ENCODE peak calls at places on chromosomes 2 and 18, in nine cellular contexts. F is Peyer's patch, G is ovary, Z is esophagus squamous epithelium, Y is stomach, I is IMR-90, O is adrenal gland, K is HCT116, B is body of pancreas. Q is an unnamed sample.

GRCh38 chr2:215528555-215528954 is 92.7 kb upstream of the FN1 start:
- DNase-seq in F (no peak), G (no peak), Z (no peak), Y (no peak), I (peak), O (no peak), K (no peak), B (no peak), Q (no peak)

GRCh38 chr2:226426292-226426736 is 373.3 kb downstream of the IRS1 start:
- DNase-seq in F (no peak), G (no peak), Z (no peak), Y (no peak), I (peak), O (no peak), K (no peak), B (no peak), Q (no peak)

GRCh38 chr2:15506231-15506819 is 54.8 kb downstream of the NBAS start:
- DNase-seq in F (no peak), G (no peak), Z (no peak), Y (no peak), I (peak), O (no peak), K (no peak), B (no peak), Q (no peak)

GRCh38 chr18:7369006-7369405 is 138.1 kb downstream of the LRRC30 start:
- DNase-seq in F (no peak), G (no peak), Z (no peak), Y (no peak), I (no peak), O (no peak), K (no peak), B (no peak), Q (no peak)

GRCh38 chr2:68775272-68775847 is 40.7 kb downstream of the ARHGAP25 start:
- DNase-seq in F (no peak), G (no peak), Z (no peak), Y (no peak), I (no peak), O (no peak), K (no peak), B (no peak), Q (no peak)

GRCh38 chr2:241224851-241225438 is 36.5 kb downstream of the ANO7 start:
- DNase-seq in F (no peak), G (peak), Z (no peak), Y (no peak), I (no peak), O (no peak), K (no peak), B (no peak), Q (no peak)

GRCh38 chr2:19630921-19631320 is 270.9 kb downstream of the TTC32 start:
- DNase-seq in F (no peak), G (no peak), Z (no peak), Y (no peak), I (no peak), O (no peak), K (no peak), B (no peak), Q (no peak)

GRCh38 chr2:36373149-36373880 is 17.7 kb downstream of the CRIM1 start:
- DNase-seq in F (no peak), G (no peak), Z (no peak), Y (no peak), I (peak), O (no peak), K (no peak), B (no peak), Q (peak)

GRCh38 chr2:60735496-60736250 is 20.4 kb upstream of the PAPOLG start:
- DNase-seq in F (no peak), G (no peak), Z (no peak), Y (no peak), I (no peak), O (no peak), K (no peak), B (peak), Q (no peak)

GRCh38 chr2:69469784-69470183 is 32.5 kb upstream of the NFU1 start:
- DNase-seq in F (no peak), G (no peak), Z (no peak), Y (no peak), I (peak), O (no peak), K (no peak), B (no peak), Q (no peak)

GRCh38 chr18:28831476-28831875 is 654.5 kb upstream of the CDH2 start:
- DNase-seq in F (no peak), G (no peak), Z (no peak), Y (no peak), I (peak), O (no peak), K (no peak), B (no peak), Q (no peak)

GRCh38 chr18:79070486-79070885 is 1.3 kb downstream of the ATP9B start:
- DNase-seq in F (no peak), G (no peak), Z (no peak), Y (no peak), I (no peak), O (no peak), K (no peak), B (no peak), Q (no peak)

GRCh38 chr2:116095636-116096035 is 1653.2 kb downstream of the DPP10 start:
- DNase-seq in F (no peak), G (no peak), Z (no peak), Y (no peak), I (no peak), O (no peak), K (no peak), B (no peak), Q (no peak)

GRCh38 chr18:12271376-12272235 is 17.4 kb downstream of the CIDEA start:
- DNase-seq in F (peak), G (peak), Z (no peak), Y (peak), I (peak), O (peak), K (peak), B (peak), Q (peak)

GRCh38 chr2:881204-881918 is 69.3 kb upstream of the SNTG2 start:
- DNase-seq in F (no peak), G (no peak), Z (no peak), Y (no peak), I (no peak), O (peak), K (no peak), B (no peak), Q (no peak)

GRCh38 chr2:216687111-216687510 is 8.2 kb downstream of the IGFBP5 start:
- DNase-seq in F (no peak), G (peak), Z (no peak), Y (no peak), I (no peak), O (no peak), K (no peak), B (no peak), Q (no peak)

GRCh38 chr2:233223059-233223894 is 28.2 kb upstream of the ATG16L1 start:
- DNase-seq in F (no peak), G (no peak), Z (no peak), Y (no peak), I (no peak), O (no peak), K (no peak), B (no peak), Q (no peak)

GRCh38 chr2:239401450-239402227 is 819 bp upstream of the HDAC4 start:
- DNase-seq in F (peak), G (peak), Z (peak), Y (peak), I (peak), O (peak), K (peak), B (peak), Q (peak)

GRCh38 chr2:43311276-43311675 is 84.9 kb upstream of the ZFP36L2 start:
- DNase-seq in F (no peak), G (no peak), Z (no peak), Y (no peak), I (peak), O (no peak), K (no peak), B (no peak), Q (peak)

GRCh38 chr2:58553937-58554336 is 312.8 kb upstream of the FANCL start:
- DNase-seq in F (no peak), G (no peak), Z (no peak), Y (no peak), I (no peak), O (no peak), K (peak), B (peak), Q (no peak)

GRCh38 chr2:176325732-176326131 is 56.5 kb downstream of the MTX2 start:
- DNase-seq in F (no peak), G (no peak), Z (no peak), Y (no peak), I (no peak), O (no peak), K (no peak), B (no peak), Q (no peak)

GRCh38 chr2:31271851-31272267 is 37.9 kb downstream of the EHD3 start:
- DNase-seq in F (no peak), G (no peak), Z (no peak), Y (no peak), I (peak), O (no peak), K (no peak), B (no peak), Q (no peak)

DNA sequence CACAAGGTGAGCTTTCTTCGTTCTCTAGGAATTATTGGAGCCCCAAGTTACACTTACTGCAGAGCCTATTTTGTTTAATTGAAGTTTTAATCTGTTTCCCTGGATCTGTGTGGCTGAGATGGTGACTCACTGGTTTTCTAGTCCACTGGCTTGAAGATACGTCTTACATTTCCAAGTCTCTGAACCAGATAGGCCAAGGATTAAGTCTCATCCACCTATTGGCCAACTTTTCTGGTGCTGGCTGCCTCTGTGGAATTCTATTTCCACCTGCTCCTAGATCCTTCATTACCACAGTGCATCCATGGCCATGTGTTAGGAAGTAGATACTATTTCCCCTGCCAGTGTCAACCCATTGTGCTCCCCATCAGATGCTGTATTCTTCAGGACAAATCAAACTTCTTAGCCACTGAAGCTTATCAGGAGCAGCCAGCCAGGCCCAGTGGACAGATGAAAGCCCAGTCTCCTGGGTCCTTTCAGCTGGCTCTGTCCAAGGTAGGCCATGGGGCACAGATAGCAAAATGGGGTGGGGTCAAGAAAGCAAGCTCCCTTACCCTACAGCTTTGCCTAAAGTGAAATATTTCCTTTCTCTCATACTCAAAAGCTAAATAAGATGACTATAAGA is 198.8 kb upstream of the TCF4 start:
- DNase-seq in F (no peak), G (no peak), Z (no peak), Y (no peak), I (peak), O (no peak), K (no peak), B (no peak), Q (no peak)
- TF ChIP-seq POLR2A in F (no peak), G (no peak), Z (no peak), Y (no peak), I (no peak), O (no peak), K (no peak), B (no peak), Q (no peak)

GRCh38 chr18:3041857-3042256 is 28.9 kb upstream of the LPIN2 start:
- DNase-seq in F (no peak), G (no peak), Z (no peak), Y (no peak), I (no peak), O (no peak), K (no peak), B (no peak), Q (no peak)
- H3K27ac ChIP-seq in F (no peak), G (no peak), Z (no peak), Y (peak), I (no peak), O (no peak), K (no peak), B (no peak), Q (no peak)

GRCh38 chr18:156514-157230 is 1.7 kb upstream of the USP14 start:
- DNase-seq in F (no peak), G (no peak), Z (no peak), Y (no peak), I (no peak), O (no peak), K (no peak), B (no peak), Q (no peak)

GRCh38 chr18:160831-161570 is 2.6 kb downstream of the USP14 start:
- DNase-seq in F (no peak), G (no peak), Z (no peak), Y (no peak), I (no peak), O (no peak), K (no peak), B (no peak), Q (no peak)

GRCh38 chr18:159037-159652 is 788 bp downstream of the USP14 start:
- DNase-seq in F (no peak), G (no peak), Z (no peak), Y (no peak), I (peak), O (no peak), K (no peak), B (no peak), Q (no peak)

GRCh38 chr18:159933-160332 is 1.6 kb downstream of the USP14 start:
- DNase-seq in F (no peak), G (no peak), Z (no peak), Y (no peak), I (no peak), O (no peak), K (no peak), B (no peak), Q (no peak)

GRCh38 chr18:158128-159036 is at the start of gene USP14:
- DNase-seq in F (peak), G (peak), Z (peak), Y (peak), I (peak), O (peak), K (peak), B (peak), Q (peak)
- TF ChIP-seq POLR2A in F (peak), G (peak), Z (no peak), Y (no peak), I (peak), O (peak), K (no peak), B (peak), Q (peak)

DNA sequence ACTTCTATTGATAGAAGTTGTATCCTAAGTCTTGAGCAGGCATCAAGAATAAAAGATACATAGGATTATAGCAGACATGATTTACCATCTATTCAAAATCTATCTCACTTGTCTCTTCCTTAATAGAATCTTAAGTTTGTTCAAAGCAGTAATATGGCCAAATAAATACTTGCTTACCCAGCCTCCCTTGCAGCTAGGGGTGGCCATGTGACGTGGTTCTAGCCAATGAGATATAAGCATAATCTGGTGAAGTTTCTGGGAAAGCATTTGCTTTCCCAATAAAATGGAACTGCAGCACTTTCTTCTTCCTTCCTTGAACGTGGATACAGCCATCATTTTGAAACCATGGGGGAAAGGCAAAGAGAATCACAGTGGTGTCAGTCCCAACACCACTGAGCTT is 33.7 kb upstream of the SLC1A4 start:
- DNase-seq in F (no peak), G (no peak), Z (no peak), Y (no peak), I (no peak), O (no peak), K (no peak), B (no peak), Q (no peak)
- H3K27ac ChIP-seq in F (no peak), G (no peak), Z (no peak), Y (no peak), I (no peak), O (no peak), K (no peak), B (no peak), Q (no peak)

GRCh38 chr2:162318280-162319222 is at the start of gene IFIH1:
- DNase-seq in F (peak), G (peak), Z (peak), Y (peak), I (peak), O (peak), K (peak), B (peak), Q (peak)
- TF ChIP-seq POLR2A in F (peak), G (peak), Z (no peak), Y (no peak), I (no peak), O (peak), K (no peak), B (peak), Q (peak)

DNA sequence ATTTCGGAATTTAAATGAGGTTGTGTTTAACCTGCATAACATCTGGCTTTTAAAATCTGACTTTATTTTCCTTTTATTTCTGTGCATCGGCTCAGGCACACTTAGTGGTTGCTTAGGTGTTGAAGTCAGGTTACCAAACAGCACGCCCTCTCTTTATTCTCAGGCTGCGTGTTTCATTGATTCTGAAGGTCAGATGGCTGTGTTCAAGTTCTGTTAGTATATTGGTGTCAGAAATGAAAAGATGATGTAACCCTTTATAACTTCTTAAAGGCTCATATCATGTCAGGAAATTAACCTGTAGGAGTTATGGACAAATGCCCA is 246.5 kb downstream of the LDLRAD4 start:
- DNase-seq in F (no peak), G (no peak), Z (no peak), Y (no peak), I (no peak), O (no peak), K (no peak), B (no peak), Q (no peak)
- H3K27ac ChIP-seq in F (peak), G (no peak), Z (no peak), Y (peak), I (no peak), O (no peak), K (no peak), B (peak), Q (no peak)

DNA sequence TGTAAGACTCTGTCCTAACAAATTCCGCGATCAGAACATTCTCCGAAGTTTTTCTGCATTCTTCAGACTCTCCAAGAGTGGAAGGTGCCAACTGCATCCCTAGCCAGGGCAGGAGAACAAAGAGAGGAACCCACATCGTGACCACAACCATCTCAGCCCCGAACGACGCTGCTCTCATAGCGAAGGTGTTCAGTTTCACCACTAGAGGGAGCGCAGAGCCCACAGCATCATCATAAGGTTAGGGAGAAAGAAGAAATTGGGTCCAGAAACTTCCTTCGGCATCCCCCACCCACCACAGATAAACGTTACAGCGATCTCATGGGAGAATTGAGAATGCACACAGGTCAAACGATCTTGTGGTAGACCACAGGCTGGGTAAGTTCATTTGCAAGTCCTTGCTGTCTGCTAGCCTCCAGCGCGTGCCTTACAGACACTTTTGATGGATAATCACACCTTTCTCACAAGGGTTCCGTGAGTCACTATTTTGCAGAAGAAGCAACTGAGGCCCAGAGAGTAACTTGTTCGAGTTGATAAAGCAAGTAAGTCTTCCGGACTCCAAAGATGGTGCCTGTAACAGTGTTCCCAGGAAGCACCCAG is 53.7 kb upstream of the ARL4C start:
- DNase-seq in F (peak), G (peak), Z (no peak), Y (peak), I (peak), O (peak), K (peak), B (peak), Q (peak)
- TF ChIP-seq POLR2A in F (no peak), G (no peak), Z (no peak), Y (no peak), I (peak), O (no peak), K (no peak), B (no peak), Q (no peak)

DNA sequence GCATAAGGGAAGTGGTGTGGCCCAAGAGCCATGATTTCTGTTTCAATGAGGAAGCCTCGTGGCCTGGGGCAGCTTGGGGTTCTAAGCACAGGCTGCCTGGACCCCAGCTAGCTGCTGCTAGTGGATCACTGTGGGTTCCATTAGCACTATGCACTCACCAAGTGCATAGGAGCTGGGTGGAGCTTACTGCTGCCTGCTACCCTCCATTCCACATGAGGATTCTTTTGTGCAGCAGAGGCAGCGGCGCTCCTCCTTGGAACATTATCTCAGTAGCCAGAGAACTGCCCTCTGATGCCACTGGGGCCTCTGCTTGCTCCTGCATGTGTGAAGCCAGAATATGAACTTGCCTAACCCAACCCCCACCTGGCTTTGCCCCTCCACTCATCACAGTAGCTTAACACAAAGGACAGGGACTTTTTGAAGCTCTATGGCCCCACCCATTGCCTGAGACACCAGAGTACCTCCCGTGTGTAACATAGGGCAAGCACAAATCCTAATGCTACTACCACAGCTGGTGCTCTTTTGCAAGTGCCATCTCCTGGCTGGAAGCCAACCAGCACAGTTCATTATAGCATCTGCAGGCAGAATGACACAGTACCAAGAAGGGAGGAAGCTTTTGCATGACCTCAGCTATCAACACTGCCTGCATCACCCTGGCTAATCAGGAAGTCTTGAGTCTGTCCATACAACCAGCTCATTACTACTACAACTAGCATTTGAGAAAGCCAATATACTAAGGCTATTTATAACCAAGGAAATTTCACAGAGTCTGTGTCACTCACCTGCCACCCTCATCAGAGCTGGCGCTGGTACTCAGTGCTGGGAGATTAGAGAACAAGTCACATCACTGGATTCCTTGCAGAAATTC is 297.0 kb upstream of the GULP1 start:
- DNase-seq in F (no peak), G (no peak), Z (no peak), Y (no peak), I (peak), O (peak), K (no peak), B (no peak), Q (no peak)
- H3K27ac ChIP-seq in F (no peak), G (no peak), Z (no peak), Y (no peak), I (no peak), O (no peak), K (no peak), B (no peak), Q (no peak)

Q was measured in prostate gland.